ENCODE peak calls at places on chromosomes 6 and 20, in five cellular contexts. W, X, K, T and H are unnamed samples.

GRCh38 chr6:6775074-6775473 is 186.6 kb downstream of the LY86 start:
- DNase-seq in W (no peak), X (no peak), K (no peak), T (no peak), H (no peak)

GRCh38 chr6:168838000-168838399 is 397.0 kb downstream of the SMOC2 start:
- DNase-seq in W (no peak), X (no peak), K (no peak), T (no peak), H (no peak)

GRCh38 chr6:12572884-12573824 is 143.4 kb upstream of the PHACTR1 start:
- DNase-seq in W (no peak), X (no peak), K (no peak), T (no peak), H (peak)

GRCh38 chr6:156021746-156022396 is 566.2 kb upstream of the NOX3 start:
- DNase-seq in W (no peak), X (no peak), K (no peak), T (no peak), H (no peak)

GRCh38 chr6:67210450-67210849 is 1424.6 kb upstream of the ADGRB3 start:
- DNase-seq in W (no peak), X (no peak), K (no peak), T (no peak), H (peak)

GRCh38 chr20:56352656-56353055 is 6.1 kb upstream of the FAM210B start:
- DNase-seq in W (no peak), X (no peak), K (no peak), T (no peak), H (no peak)

GRCh38 chr6:140192018-140192417 is 817.6 kb upstream of the CITED2 start:
- DNase-seq in W (no peak), X (no peak), K (no peak), T (no peak), H (no peak)

GRCh38 chr6:49676671-49677281 is 36.6 kb downstream of the CRISP2 start:
- DNase-seq in W (no peak), X (no peak), K (no peak), T (no peak), H (no peak)

GRCh38 chr6:162864901-162865300 is 137.1 kb downstream of the PACRG start:
- DNase-seq in W (no peak), X (no peak), K (no peak), T (no peak), H (no peak)

GRCh38 chr6:45185403-45186251 is 142.5 kb upstream of the RUNX2 start:
- DNase-seq in W (peak), X (no peak), K (no peak), T (no peak), H (no peak)

GRCh38 chr6:112298816-112299281 is 44.5 kb upstream of the LAMA4 start:
- DNase-seq in W (no peak), X (no peak), K (no peak), T (no peak), H (no peak)

GRCh38 chr20:53598140-53599038 is 4.8 kb upstream of the ZNF217 start:
- DNase-seq in W (no peak), X (no peak), K (no peak), T (no peak), H (no peak)